ENCODE peak calls at places on chromosomes 2 and 18, in eight cellular contexts. One of them, this sample, is unnamed.

GRCh38 chr18:21706386-21706865 is 1.9 kb upstream of the ABHD3 start:
- DNase-seq in iPS-NIHi11: no peak
- DNase-seq in GM20000: no peak
- DNase-seq in brain pericyte: no peak
- DNase-seq in stimulated activated CD8-positive, alpha-beta memory T cell treated with anti-CD3 and anti-CD28 coated beads, Interleukin-15, amount 100 ng/mL, for 24 hours: no peak
- DNase-seq in A549: no peak
- DNase-seq in germinal center: no peak
- DNase-seq in HEK293T: no peak
- DNase-seq in this sample: no peak

GRCh38 chr2:15993232-15993610 is 52.9 kb downstream of the MYCN start:
- DNase-seq in A549: no peak
- DNase-seq in HEK293T: no peak
- DNase-seq in GM20000: no peak
- DNase-seq in germinal center: no peak
- DNase-seq in stimulated activated CD8-positive, alpha-beta memory T cell treated with anti-CD3 and anti-CD28 coated beads, Interleukin-15, amount 100 ng/mL, for 24 hours: no peak
- DNase-seq in iPS-NIHi11: no peak
- DNase-seq in brain pericyte: no peak
- DNase-seq in this sample: no peak

GRCh38 chr2:238567067-238567855 is 140.5 kb downstream of the ASB1 start:
- DNase-seq in HEK293T: no peak
- DNase-seq in iPS-NIHi11: no peak
- DNase-seq in stimulated activated CD8-positive, alpha-beta memory T cell treated with anti-CD3 and anti-CD28 coated beads, Interleukin-15, amount 100 ng/mL, for 24 hours: no peak
- DNase-seq in GM20000: no peak
- DNase-seq in A549: no peak
- DNase-seq in brain pericyte: no peak
- DNase-seq in germinal center: no peak
- DNase-seq in this sample: no peak

GRCh38 chr2:205745661-205746407 is 63.5 kb downstream of the NRP2 start:
- DNase-seq in brain pericyte: no peak
- DNase-seq in GM20000: no peak
- DNase-seq in iPS-NIHi11: no peak
- DNase-seq in A549: no peak
- DNase-seq in germinal center: no peak
- DNase-seq in HEK293T: no peak
- DNase-seq in stimulated activated CD8-positive, alpha-beta memory T cell treated with anti-CD3 and anti-CD28 coated beads, Interleukin-15, amount 100 ng/mL, for 24 hours: no peak
- DNase-seq in this sample: no peak

GRCh38 chr18:3966985-3967856 is 487.9 kb downstream of the DLGAP1 start:
- DNase-seq in A549: peak; percentile 89
- DNase-seq in germinal center: no peak
- DNase-seq in stimulated activated CD8-positive, alpha-beta memory T cell treated with anti-CD3 and anti-CD28 coated beads, Interleukin-15, amount 100 ng/mL, for 24 hours: no peak
- DNase-seq in GM20000: no peak
- DNase-seq in iPS-NIHi11: peak; percentile 31
- DNase-seq in brain pericyte: no peak
- DNase-seq in HEK293T: no peak
- DNase-seq in this sample: no peak

GRCh38 chr2:74497777-74498499 is 1.5 kb downstream of the LBX2 start:
- DNase-seq in HEK293T: no peak
- DNase-seq in A549: no peak
- DNase-seq in stimulated activated CD8-positive, alpha-beta memory T cell treated with anti-CD3 and anti-CD28 coated beads, Interleukin-15, amount 100 ng/mL, for 24 hours: no peak
- DNase-seq in germinal center: no peak
- DNase-seq in brain pericyte: no peak
- DNase-seq in GM20000: peak; percentile 55
- DNase-seq in iPS-NIHi11: peak; percentile 59
- DNase-seq in this sample: no peak

GRCh38 chr18:57004366-57005121 is 142.3 kb upstream of the BOD1L2 start:
- DNase-seq in iPS-NIHi11: no peak
- DNase-seq in HEK293T: no peak
- DNase-seq in A549: peak; percentile 20
- DNase-seq in brain pericyte: no peak
- DNase-seq in germinal center: no peak
- DNase-seq in GM20000: peak; percentile 45
- DNase-seq in stimulated activated CD8-positive, alpha-beta memory T cell treated with anti-CD3 and anti-CD28 coated beads, Interleukin-15, amount 100 ng/mL, for 24 hours: no peak
- DNase-seq in this sample: no peak

GRCh38 chr2:12727085-12727484 is 10.3 kb downstream of the TRIB2 start:
- DNase-seq in stimulated activated CD8-positive, alpha-beta memory T cell treated with anti-CD3 and anti-CD28 coated beads, Interleukin-15, amount 100 ng/mL, for 24 hours: no peak
- DNase-seq in iPS-NIHi11: no peak
- DNase-seq in GM20000: no peak
- DNase-seq in brain pericyte: no peak
- DNase-seq in HEK293T: no peak
- DNase-seq in germinal center: no peak
- DNase-seq in A549: no peak
- DNase-seq in this sample: no peak

GRCh38 chr18:42033137-42033810 is 78.2 kb downstream of the PIK3C3 start:
- DNase-seq in A549: no peak
- DNase-seq in brain pericyte: no peak
- DNase-seq in iPS-NIHi11: no peak
- DNase-seq in germinal center: no peak
- DNase-seq in HEK293T: no peak
- DNase-seq in GM20000: no peak
- DNase-seq in stimulated activated CD8-positive, alpha-beta memory T cell treated with anti-CD3 and anti-CD28 coated beads, Interleukin-15, amount 100 ng/mL, for 24 hours: no peak
- DNase-seq in this sample: no peak

GRCh38 chr2:217527586-217528202 is 475.1 kb downstream of the TNS1 start:
- DNase-seq in A549: no peak
- DNase-seq in stimulated activated CD8-positive, alpha-beta memory T cell treated with anti-CD3 and anti-CD28 coated beads, Interleukin-15, amount 100 ng/mL, for 24 hours: no peak
- DNase-seq in germinal center: no peak
- DNase-seq in HEK293T: no peak
- DNase-seq in GM20000: no peak
- DNase-seq in iPS-NIHi11: no peak
- DNase-seq in brain pericyte: no peak
- DNase-seq in this sample: no peak

GRCh38 chr2:177799531-177799930 is 273.0 kb downstream of the PDE11A start:
- DNase-seq in brain pericyte: no peak
- DNase-seq in GM20000: no peak
- DNase-seq in stimulated activated CD8-positive, alpha-beta memory T cell treated with anti-CD3 and anti-CD28 coated beads, Interleukin-15, amount 100 ng/mL, for 24 hours: no peak
- DNase-seq in iPS-NIHi11: peak; percentile 49
- DNase-seq in A549: peak; percentile 41
- DNase-seq in germinal center: no peak
- DNase-seq in HEK293T: peak; percentile 49
- DNase-seq in this sample: peak; percentile 12

GRCh38 chr2:98623657-98624056 is 15.3 kb downstream of the UNC50 start:
- DNase-seq in iPS-NIHi11: no peak
- DNase-seq in A549: no peak
- DNase-seq in stimulated activated CD8-positive, alpha-beta memory T cell treated with anti-CD3 and anti-CD28 coated beads, Interleukin-15, amount 100 ng/mL, for 24 hours: no peak
- DNase-seq in brain pericyte: no peak
- DNase-seq in germinal center: no peak
- DNase-seq in HEK293T: no peak
- DNase-seq in GM20000: no peak
- DNase-seq in this sample: peak; percentile 35

GRCh38 chr2:75602724-75603342 is 42.1 kb upstream of the EVA1A start:
- DNase-seq in brain pericyte: no peak
- DNase-seq in germinal center: no peak
- DNase-seq in A549: peak; percentile 50
- DNase-seq in GM20000: no peak
- DNase-seq in iPS-NIHi11: no peak
- DNase-seq in HEK293T: no peak
- DNase-seq in stimulated activated CD8-positive, alpha-beta memory T cell treated with anti-CD3 and anti-CD28 coated beads, Interleukin-15, amount 100 ng/mL, for 24 hours: no peak
- DNase-seq in this sample: no peak

GRCh38 chr2:155815851-155816250 is 516.7 kb downstream of the NR4A2 start:
- DNase-seq in HEK293T: peak; percentile 37
- DNase-seq in germinal center: no peak
- DNase-seq in stimulated activated CD8-positive, alpha-beta memory T cell treated with anti-CD3 and anti-CD28 coated beads, Interleukin-15, amount 100 ng/mL, for 24 hours: no peak
- DNase-seq in brain pericyte: no peak
- DNase-seq in GM20000: peak; percentile 16
- DNase-seq in A549: peak; percentile 18
- DNase-seq in iPS-NIHi11: peak; percentile 57
- DNase-seq in this sample: peak; percentile 29

GRCh38 chr2:10404324-10405143 is 43.6 kb downstream of the ODC1 start:
- DNase-seq in GM20000: no peak
- DNase-seq in stimulated activated CD8-positive, alpha-beta memory T cell treated with anti-CD3 and anti-CD28 coated beads, Interleukin-15, amount 100 ng/mL, for 24 hours: no peak
- DNase-seq in HEK293T: no peak
- DNase-seq in brain pericyte: no peak
- DNase-seq in iPS-NIHi11: no peak
- DNase-seq in A549: no peak
- DNase-seq in germinal center: no peak
- DNase-seq in this sample: no peak

GRCh38 chr2:144099746-144100438 is 420.0 kb downstream of the ZEB2 start:
- DNase-seq in germinal center: no peak
- DNase-seq in stimulated activated CD8-positive, alpha-beta memory T cell treated with anti-CD3 and anti-CD28 coated beads, Interleukin-15, amount 100 ng/mL, for 24 hours: no peak
- DNase-seq in brain pericyte: no peak
- DNase-seq in A549: peak; percentile 52
- DNase-seq in iPS-NIHi11: no peak
- DNase-seq in GM20000: no peak
- DNase-seq in HEK293T: no peak
- DNase-seq in this sample: no peak

GRCh38 chr2:134185639-134186038 is 68.2 kb upstream of the MGAT5 start:
- DNase-seq in germinal center: no peak
- DNase-seq in stimulated activated CD8-positive, alpha-beta memory T cell treated with anti-CD3 and anti-CD28 coated beads, Interleukin-15, amount 100 ng/mL, for 24 hours: no peak
- DNase-seq in HEK293T: no peak
- DNase-seq in GM20000: no peak
- DNase-seq in brain pericyte: no peak
- DNase-seq in iPS-NIHi11: no peak
- DNase-seq in A549: no peak
- DNase-seq in this sample: no peak

GRCh38 chr2:3450385-3451031 is 68.8 kb downstream of the ADI1 start:
- DNase-seq in stimulated activated CD8-positive, alpha-beta memory T cell treated with anti-CD3 and anti-CD28 coated beads, Interleukin-15, amount 100 ng/mL, for 24 hours: no peak
- DNase-seq in A549: no peak
- DNase-seq in iPS-NIHi11: no peak
- DNase-seq in germinal center: no peak
- DNase-seq in HEK293T: no peak
- DNase-seq in GM20000: no peak
- DNase-seq in brain pericyte: no peak
- DNase-seq in this sample: no peak

GRCh38 chr2:61807036-61807757 is 46.7 kb downstream of the FAM161A start:
- DNase-seq in GM20000: peak; percentile 27
- DNase-seq in HEK293T: no peak
- DNase-seq in brain pericyte: no peak
- DNase-seq in iPS-NIHi11: no peak
- DNase-seq in A549: no peak
- DNase-seq in stimulated activated CD8-positive, alpha-beta memory T cell treated with anti-CD3 and anti-CD28 coated beads, Interleukin-15, amount 100 ng/mL, for 24 hours: no peak
- DNase-seq in germinal center: no peak
- DNase-seq in this sample: no peak

GRCh38 chr2:195320416-195320973 is 336.5 kb upstream of the SLC39A10 start:
- DNase-seq in GM20000: no peak
- DNase-seq in stimulated activated CD8-positive, alpha-beta memory T cell treated with anti-CD3 and anti-CD28 coated beads, Interleukin-15, amount 100 ng/mL, for 24 hours: no peak
- DNase-seq in A549: peak; percentile 40
- DNase-seq in germinal center: no peak
- DNase-seq in brain pericyte: no peak
- DNase-seq in HEK293T: no peak
- DNase-seq in iPS-NIHi11: no peak
- DNase-seq in this sample: no peak

GRCh38 chr18:37457754-37458153 is 107.8 kb downstream of the CELF4 start:
- DNase-seq in GM20000: no peak
- DNase-seq in germinal center: no peak
- DNase-seq in brain pericyte: no peak
- DNase-seq in A549: no peak
- DNase-seq in stimulated activated CD8-positive, alpha-beta memory T cell treated with anti-CD3 and anti-CD28 coated beads, Interleukin-15, amount 100 ng/mL, for 24 hours: no peak
- DNase-seq in iPS-NIHi11: no peak
- DNase-seq in HEK293T: no peak
- DNase-seq in this sample: no peak

GRCh38 chr2:158024288-158024898 is 77.3 kb upstream of the UPP2 start:
- DNase-seq in A549: peak; percentile 39
- DNase-seq in iPS-NIHi11: peak; percentile 53
- DNase-seq in HEK293T: peak; percentile 46
- DNase-seq in stimulated activated CD8-positive, alpha-beta memory T cell treated with anti-CD3 and anti-CD28 coated beads, Interleukin-15, amount 100 ng/mL, for 24 hours: peak; percentile 21
- DNase-seq in brain pericyte: no peak
- DNase-seq in germinal center: peak; percentile 21
- DNase-seq in GM20000: peak; percentile 39
- DNase-seq in this sample: peak; percentile 45

GRCh38 chr2:44305882-44306281 is 30.6 kb downstream of the SLC3A1 start:
- DNase-seq in iPS-NIHi11: peak; percentile 16
- DNase-seq in A549: no peak
- DNase-seq in germinal center: no peak
- DNase-seq in stimulated activated CD8-positive, alpha-beta memory T cell treated with anti-CD3 and anti-CD28 coated beads, Interleukin-15, amount 100 ng/mL, for 24 hours: no peak
- DNase-seq in GM20000: no peak
- DNase-seq in HEK293T: no peak
- DNase-seq in brain pericyte: no peak
- DNase-seq in this sample: no peak

GRCh38 chr2:142104134-142104758 is 26.6 kb downstream of the LRP1B start:
- DNase-seq in stimulated activated CD8-positive, alpha-beta memory T cell treated with anti-CD3 and anti-CD28 coated beads, Interleukin-15, amount 100 ng/mL, for 24 hours: no peak
- DNase-seq in A549: no peak
- DNase-seq in HEK293T: no peak
- DNase-seq in germinal center: no peak
- DNase-seq in brain pericyte: no peak
- DNase-seq in GM20000: no peak
- DNase-seq in iPS-NIHi11: no peak
- DNase-seq in this sample: no peak

GRCh38 chr2:96161785-96162367 is 16.6 kb upstream of the DUSP2 start:
- DNase-seq in HEK293T: no peak
- DNase-seq in A549: no peak
- DNase-seq in iPS-NIHi11: no peak
- DNase-seq in stimulated activated CD8-positive, alpha-beta memory T cell treated with anti-CD3 and anti-CD28 coated beads, Interleukin-15, amount 100 ng/mL, for 24 hours: no peak
- DNase-seq in GM20000: no peak
- DNase-seq in germinal center: no peak
- DNase-seq in brain pericyte: no peak
- DNase-seq in this sample: peak; percentile 29

GRCh38 chr2:124915567-124915966 is 890.5 kb downstream of the CNTNAP5 start:
- DNase-seq in GM20000: no peak
- DNase-seq in germinal center: no peak
- DNase-seq in stimulated activated CD8-positive, alpha-beta memory T cell treated with anti-CD3 and anti-CD28 coated beads, Interleukin-15, amount 100 ng/mL, for 24 hours: no peak
- DNase-seq in A549: no peak
- DNase-seq in iPS-NIHi11: no peak
- DNase-seq in brain pericyte: no peak
- DNase-seq in HEK293T: no peak
- DNase-seq in this sample: no peak

GRCh38 chr2:233329489-233330135 is 22.0 kb downstream of the SAG start:
- DNase-seq in HEK293T: no peak
- DNase-seq in brain pericyte: no peak
- DNase-seq in germinal center: no peak
- DNase-seq in A549: no peak
- DNase-seq in stimulated activated CD8-positive, alpha-beta memory T cell treated with anti-CD3 and anti-CD28 coated beads, Interleukin-15, amount 100 ng/mL, for 24 hours: no peak
- DNase-seq in iPS-NIHi11: peak; percentile 46
- DNase-seq in GM20000: no peak
- DNase-seq in this sample: no peak

GRCh38 chr2:189369566-189369965 is 71.7 kb upstream of the WDR75 start:
- DNase-seq in A549: peak; percentile 43
- DNase-seq in stimulated activated CD8-positive, alpha-beta memory T cell treated with anti-CD3 and anti-CD28 coated beads, Interleukin-15, amount 100 ng/mL, for 24 hours: no peak
- DNase-seq in HEK293T: no peak
- DNase-seq in iPS-NIHi11: no peak
- DNase-seq in GM20000: no peak
- DNase-seq in brain pericyte: no peak
- DNase-seq in germinal center: no peak
- DNase-seq in this sample: no peak

GRCh38 chr2:199485732-199486335 is 28.1 kb upstream of the SATB2 start:
- DNase-seq in stimulated activated CD8-positive, alpha-beta memory T cell treated with anti-CD3 and anti-CD28 coated beads, Interleukin-15, amount 100 ng/mL, for 24 hours: no peak
- DNase-seq in iPS-NIHi11: peak; percentile 67
- DNase-seq in germinal center: no peak
- DNase-seq in A549: peak; percentile 68
- DNase-seq in GM20000: peak; percentile 40
- DNase-seq in brain pericyte: no peak
- DNase-seq in HEK293T: peak; percentile 70
- DNase-seq in this sample: peak; percentile 83

GRCh38 chr18:75525331-75525730 is 97.8 kb upstream of the SMIM21 start:
- DNase-seq in A549: no peak
- DNase-seq in stimulated activated CD8-positive, alpha-beta memory T cell treated with anti-CD3 and anti-CD28 coated beads, Interleukin-15, amount 100 ng/mL, for 24 hours: no peak
- DNase-seq in iPS-NIHi11: no peak
- DNase-seq in germinal center: no peak
- DNase-seq in HEK293T: no peak
- DNase-seq in brain pericyte: no peak
- DNase-seq in GM20000: no peak
- DNase-seq in this sample: no peak

GRCh38 chr18:68219274-68219673 is 495.6 kb downstream of the TMX3 start:
- DNase-seq in iPS-NIHi11: no peak
- DNase-seq in brain pericyte: no peak
- DNase-seq in A549: no peak
- DNase-seq in germinal center: no peak
- DNase-seq in HEK293T: no peak
- DNase-seq in GM20000: no peak
- DNase-seq in stimulated activated CD8-positive, alpha-beta memory T cell treated with anti-CD3 and anti-CD28 coated beads, Interleukin-15, amount 100 ng/mL, for 24 hours: no peak
- DNase-seq in this sample: no peak